ENCODE peak calls at places on chromosomes 7 and 10, in six cellular contexts. A is tibial artery, H is neuronal stem cell, J is heart left ventricle, T is hepatocyte, W is mammary epithelial cell. K is an unnamed sample. For H3K9me3 and H3K36me3, the result is how much of the 10 kb centered on the place peaks cover.

GRCh38 chr7:12127490-12127889 is 83.6 kb upstream of the TMEM106B start:
- DNase-seq in A (no peak), H (no peak), J (no peak), T (no peak), W (no peak), K (no peak)

GRCh38 chr7:52017802-52018679 is 701.4 kb upstream of the COBL start:
- DNase-seq in A (no peak), H (peak), J (no peak), T (peak), W (no peak), K (no peak)

GRCh38 chr10:75660833-75661232 is 229.4 kb downstream of the LRMDA start:
- DNase-seq in A (peak), H (no peak), J (no peak), T (no peak), W (no peak), K (no peak)

GRCh38 chr7:31107106-31108090 is 55.3 kb downstream of the ADCYAP1R1 start:
- DNase-seq in A (no peak), H (no peak), J (no peak), T (no peak), W (no peak), K (no peak)

GRCh38 chr7:80279760-80280159 is 145.1 kb downstream of the GNAI1 start:
- DNase-seq in A (no peak), H (no peak), J (no peak), T (peak), W (no peak), K (peak)

GRCh38 chr7:117085769-117086463 is 132.6 kb downstream of the ST7 start:
- DNase-seq in A (no peak), H (no peak), J (no peak), T (no peak), W (peak), K (no peak)

GRCh38 chr10:77163670-77164348 is 473.8 kb downstream of the KCNMA1 start:
- DNase-seq in A (peak), H (no peak), J (no peak), T (peak), W (peak), K (peak)

GRCh38 chr7:879093-879492 is 2.7 kb downstream of the GET4 start:
- DNase-seq in A (no peak), H (no peak), J (peak), T (no peak), W (no peak), K (no peak)

GRCh38 chr10:7824251-7824650 is 5.9 kb downstream of the TAF3 start:
- DNase-seq in A (no peak), H (no peak), J (no peak), T (no peak), W (no peak), K (no peak)

GRCh38 chr10:43863859-43864591 is 215.3 kb upstream of the ZNF32 start:
- DNase-seq in A (peak), H (no peak), J (peak), T (peak), W (peak), K (no peak)

GRCh38 chr7:42671627-42672026 is 240.2 kb downstream of the C7orf25 start:
- DNase-seq in A (no peak), H (no peak), J (no peak), T (no peak), W (peak), K (no peak)

GRCh38 chr7:46589282-46589681 is 668.2 kb upstream of the IGFBP3 start:
- DNase-seq in A (no peak), H (no peak), J (no peak), T (peak), W (no peak), K (no peak)

GRCh38 chr7:154699421-154699820 is 303.5 kb downstream of the PAXIP1 start:
- DNase-seq in A (no peak), H (no peak), J (no peak), T (no peak), W (no peak), K (no peak)

GRCh38 chr10:29689001-29689400 is 54.2 kb upstream of the SVIL start:
- DNase-seq in A (no peak), H (no peak), J (no peak), T (no peak), W (peak), K (no peak)

GRCh38 chr7:128188396-128189230 is 52.5 kb upstream of the LEP start:
- DNase-seq in A (no peak), H (no peak), J (no peak), T (no peak), W (no peak), K (peak)

GRCh38 chr7:145269418-145270161 is 433.7 kb upstream of the TPK1 start:
- DNase-seq in A (no peak), H (no peak), J (no peak), T (no peak), W (no peak), K (peak)

DNA sequence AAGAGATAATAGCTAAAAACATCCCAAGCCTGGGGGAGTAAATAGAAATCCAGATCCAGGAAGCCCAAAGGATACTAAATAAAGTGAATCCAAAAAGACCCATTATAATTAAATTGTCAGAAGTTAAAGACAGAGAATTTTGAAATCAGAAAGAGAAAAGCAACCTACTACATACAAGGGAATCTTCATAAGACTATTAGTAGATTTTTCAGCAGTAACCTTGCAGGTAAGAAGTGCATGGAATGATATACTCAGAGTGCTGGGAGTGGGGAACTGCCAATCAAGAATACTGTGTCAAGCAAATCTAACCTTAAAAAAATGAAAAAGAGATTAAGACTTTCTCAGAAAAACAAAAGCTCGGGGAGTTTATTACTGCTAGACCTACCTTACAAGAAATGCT is 13.2 kb upstream of the GIMAP1 start:
- DNase-seq in A (no peak), H (no peak), J (no peak), T (no peak), W (no peak), K (no peak)
- H3K9me3 ChIP-seq in A (under half), H (under half), J (under half), T (under half), W (under half), K (under half)

GRCh38 chr7:39637400-39637799 is 14.0 kb downstream of the RALA start:
- DNase-seq in A (no peak), H (no peak), J (no peak), T (no peak), W (no peak), K (no peak)
- H3K36me3 ChIP-seq in A (under half), H (under half), J (under half), T (under half), W (under half), K (under half)

GRCh38 chr10:131245475-131246059 is 66.0 kb downstream of the TCERG1L start:
- DNase-seq in A (no peak), H (no peak), J (no peak), T (no peak), W (no peak), K (no peak)
- H3K9me3 ChIP-seq in A (under half), H (under half), J (under half), T (under half), W (under half), K (under half)

DNA sequence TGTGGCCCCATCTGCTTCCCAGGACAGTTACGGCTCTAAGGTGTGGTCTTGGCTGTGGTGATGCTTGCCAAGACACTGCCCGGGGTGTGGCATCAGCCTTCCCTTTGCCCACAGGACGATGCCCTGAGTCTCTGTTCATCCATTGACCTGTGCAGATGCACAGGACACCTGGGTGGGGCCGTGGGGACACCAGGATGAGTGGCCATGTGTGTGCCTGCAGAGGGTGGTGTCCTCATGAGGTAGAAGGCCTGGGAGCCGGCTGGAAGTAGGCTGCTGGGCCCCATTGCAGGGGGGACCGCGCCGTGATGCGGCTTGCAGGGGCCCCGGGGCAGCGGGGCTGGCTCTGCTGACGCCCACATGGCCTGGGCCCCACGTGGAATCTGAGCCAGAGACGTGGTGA is 22.4 kb upstream of the PWWP2B start:
- DNase-seq in A (no peak), H (no peak), J (no peak), T (no peak), W (no peak), K (peak)
- H3K36me3 ChIP-seq in A (under half), H (under half), J (under half), T (under half), W (under half), K (under half)

K was measured in sigmoid colon.